ENCODE peak calls at places on chromosomes 13 and 19, in ten cellular contexts. B, U, Y, L, S, V, H, F, X and C are unnamed samples.

GRCh38 chr13:20667857-20668256 is 35.6 kb upstream of the IL17D start:
- DNase-seq in B (no peak), U (no peak), Y (no peak), L (no peak), S (no peak), V (no peak), H (no peak), F (no peak), X (peak), C (no peak)

GRCh38 chr13:101447852-101448251 is 4.6 kb upstream of the ITGBL1 start:
- DNase-seq in B (no peak), U (no peak), Y (no peak), L (no peak), S (no peak), V (no peak), H (no peak), F (no peak), X (peak), C (no peak)

GRCh38 chr19:49677232-49677881 is at the start of gene PRMT1:
- DNase-seq in B (peak), U (no peak), Y (no peak), L (peak), S (no peak), V (no peak), H (no peak), F (no peak), X (no peak), C (no peak)

GRCh38 chr19:54389556-54389955 is 24.8 kb upstream of the LAIR1 start:
- DNase-seq in B (no peak), U (no peak), Y (no peak), L (no peak), S (no peak), V (no peak), H (no peak), F (no peak), X (no peak), C (no peak)

GRCh38 chr13:112363867-112364528 is 12.2 kb upstream of the SPACA7 start:
- DNase-seq in B (no peak), U (no peak), Y (no peak), L (no peak), S (no peak), V (no peak), H (no peak), F (no peak), X (no peak), C (no peak)

GRCh38 chr19:18771328-18772242 is 19.5 kb downstream of the COMP start:
- DNase-seq in B (no peak), U (no peak), Y (no peak), L (no peak), S (no peak), V (no peak), H (no peak), F (no peak), X (no peak), C (no peak)

GRCh38 chr19:6362351-6362801 is 1.0 kb downstream of the CLPP start:
- DNase-seq in B (no peak), U (no peak), Y (no peak), L (peak), S (no peak), V (no peak), H (no peak), F (no peak), X (no peak), C (no peak)

GRCh38 chr13:41427700-41428099 is 29.6 kb upstream of the RGCC start:
- DNase-seq in B (no peak), U (no peak), Y (no peak), L (no peak), S (no peak), V (no peak), H (no peak), F (no peak), X (no peak), C (no peak)

GRCh38 chr13:23322353-23323336 is 110.9 kb downstream of the SACS start:
- DNase-seq in B (no peak), U (no peak), Y (no peak), L (no peak), S (no peak), V (no peak), H (no peak), F (no peak), X (peak), C (no peak)

GRCh38 chr13:75250526-75251183 is 231.3 kb downstream of the TBC1D4 start:
- DNase-seq in B (no peak), U (peak), Y (no peak), L (no peak), S (no peak), V (no peak), H (no peak), F (no peak), X (peak), C (no peak)

GRCh38 chr13:76380436-76381065 is 505.7 kb downstream of the KCTD12 start:
- DNase-seq in B (no peak), U (no peak), Y (no peak), L (no peak), S (no peak), V (no peak), H (no peak), F (no peak), X (peak), C (no peak)

DNA sequence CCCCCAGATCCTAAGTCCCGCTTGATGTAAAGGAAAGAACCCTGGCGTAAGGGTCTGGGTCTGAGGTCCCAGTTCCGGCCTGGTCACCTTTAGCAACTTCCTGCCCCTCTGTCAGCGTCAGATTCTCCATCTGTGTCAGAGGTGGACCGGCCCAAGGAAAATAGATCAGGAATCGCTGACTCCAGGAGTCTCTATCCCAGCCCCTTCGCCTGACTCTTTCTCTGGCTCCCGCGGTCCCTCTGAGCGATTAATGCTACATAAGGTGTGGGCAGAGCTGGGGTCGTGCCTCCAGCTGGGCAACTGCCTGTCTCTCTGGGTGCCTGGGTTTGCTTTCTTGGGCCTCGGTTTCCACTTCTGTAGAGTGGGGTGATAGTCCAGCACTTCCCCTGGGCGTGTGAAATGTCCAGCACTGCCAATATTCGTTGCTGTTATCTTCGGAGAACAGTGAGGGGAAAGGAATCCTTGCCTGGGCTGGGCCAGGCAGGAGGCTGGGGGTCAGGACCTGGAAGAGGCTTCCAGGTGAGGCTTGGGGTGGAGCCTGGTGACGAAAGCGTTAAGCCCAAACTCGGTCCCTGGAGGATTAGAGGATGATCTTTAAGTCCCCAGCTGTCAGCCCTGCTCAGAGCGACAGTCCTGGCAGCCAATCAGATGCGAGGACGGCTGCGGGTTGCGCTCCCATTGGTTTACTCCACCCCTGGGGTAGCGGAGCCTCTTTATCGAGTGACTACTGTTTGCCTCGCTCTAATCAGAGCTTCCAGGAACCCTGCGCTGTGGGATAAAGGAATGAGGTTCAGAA is 767 bp downstream of the ABCA7 start:
- DNase-seq in B (peak), U (peak), Y (peak), L (peak), S (peak), V (peak), H (peak), F (peak), X (peak), C (peak)
- TF ChIP-seq POLR2A in B (no peak), U (peak), Y (no peak), L (no peak), S (no peak), V (no peak), H (no peak), F (no peak), X (no peak), C (no peak)

DNA sequence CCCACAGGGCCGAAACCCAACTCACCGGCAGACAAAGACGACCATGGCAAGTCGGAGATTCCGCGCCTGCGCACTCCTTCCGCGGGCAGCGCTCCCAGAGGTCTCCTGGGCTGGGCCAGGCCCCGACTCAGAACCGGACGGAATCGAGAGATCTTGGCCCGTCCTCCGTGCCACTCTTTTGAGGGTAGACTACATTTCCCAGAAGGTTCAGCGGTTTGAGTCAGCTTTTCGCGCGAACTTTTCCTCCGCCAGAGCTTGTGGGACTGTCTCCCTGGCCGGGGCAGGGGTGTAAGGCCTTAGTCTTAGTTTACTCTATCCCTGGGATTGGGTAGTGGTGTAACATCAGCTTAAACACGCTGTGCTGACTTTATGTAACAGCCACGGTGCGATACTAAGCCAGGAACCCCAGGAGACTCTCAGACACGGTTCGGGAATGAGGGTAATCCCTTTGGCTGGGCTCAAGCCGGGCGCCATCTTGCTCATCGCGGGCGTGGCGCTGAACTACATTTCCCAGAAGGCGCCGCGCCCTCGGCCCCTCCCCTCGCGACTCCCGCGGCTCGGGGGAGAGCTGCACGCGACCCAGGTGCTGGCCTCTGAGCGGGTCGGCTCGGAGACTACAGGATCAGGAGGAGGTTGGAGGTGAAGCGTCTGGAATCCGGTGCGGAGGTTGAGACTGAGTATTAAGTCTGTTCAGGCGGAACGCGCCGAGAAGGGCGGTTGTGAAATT is at the start of gene ZNF260:
- DNase-seq in B (peak), U (peak), Y (peak), L (peak), S (peak), V (no peak), H (peak), F (peak), X (peak), C (peak)
- TF ChIP-seq POLR2A in B (peak), U (peak), Y (no peak), L (peak), S (no peak), V (no peak), H (peak), F (no peak), X (peak), C (peak)

GRCh38 chr13:36346222-36347083 is at the start of gene SPART:
- DNase-seq in B (peak), U (peak), Y (peak), L (peak), S (peak), V (no peak), H (peak), F (peak), X (peak), C (peak)
- TF ChIP-seq POLR2A in B (no peak), U (peak), Y (peak), L (no peak), S (peak), V (no peak), H (peak), F (peak), X (peak), C (peak)

GRCh38 chr19:4370418-4371041 is 27.2 kb downstream of the MPND start:
- DNase-seq in B (no peak), U (no peak), Y (no peak), L (no peak), S (peak), V (no peak), H (no peak), F (no peak), X (no peak), C (peak)
- TF ChIP-seq POLR2A in B (no peak), U (no peak), Y (no peak), L (no peak), S (no peak), V (no peak), H (no peak), F (no peak), X (no peak), C (no peak)

GRCh38 chr19:28827382-28827781 is 385.6 kb downstream of the UQCRFS1 start:
- DNase-seq in B (no peak), U (no peak), Y (no peak), L (no peak), S (no peak), V (no peak), H (no peak), F (no peak), X (no peak), C (no peak)

GRCh38 chr19:28820289-28820688 is 392.7 kb downstream of the UQCRFS1 start:
- DNase-seq in B (no peak), U (no peak), Y (no peak), L (no peak), S (no peak), V (no peak), H (no peak), F (no peak), X (no peak), C (no peak)

GRCh38 chr19:28828276-28828870 is 384.6 kb downstream of the UQCRFS1 start:
- DNase-seq in B (no peak), U (no peak), Y (no peak), L (no peak), S (no peak), V (no peak), H (no peak), F (no peak), X (no peak), C (no peak)

GRCh38 chr19:28823338-28823961 is 389.5 kb downstream of the UQCRFS1 start:
- DNase-seq in B (no peak), U (no peak), Y (no peak), L (no peak), S (no peak), V (no peak), H (no peak), F (no peak), X (no peak), C (no peak)
- TF ChIP-seq POLR2A in B (no peak), U (no peak), Y (no peak), L (no peak), S (no peak), V (no peak), H (no peak), F (no peak), X (no peak), C (no peak)

DNA sequence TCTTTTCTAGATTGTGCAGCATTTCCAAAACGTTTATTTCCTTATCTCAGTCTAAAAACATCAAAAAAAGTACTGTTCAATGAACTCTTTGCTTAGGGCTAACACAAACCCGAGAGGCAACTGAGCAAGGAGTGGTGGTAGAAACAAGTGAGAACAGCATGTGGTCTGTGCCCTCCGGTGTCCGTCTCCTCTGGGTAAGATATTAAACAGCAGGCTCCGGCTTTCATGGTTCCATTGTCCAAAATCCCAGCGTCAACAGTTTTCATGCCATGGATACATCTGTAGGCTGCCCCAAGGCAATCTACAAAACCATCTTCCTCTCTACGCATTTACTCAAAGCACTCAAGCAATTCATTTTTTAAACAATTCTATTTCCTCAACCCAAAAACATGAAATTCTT is 22.8 kb downstream of the DCLK1 start:
- DNase-seq in B (no peak), U (no peak), Y (no peak), L (no peak), S (no peak), V (no peak), H (no peak), F (no peak), X (no peak), C (no peak)
- TF ChIP-seq POLR2A in B (no peak), U (no peak), Y (no peak), L (no peak), S (no peak), V (no peak), H (no peak), F (no peak), X (no peak), C (no peak)

DNA sequence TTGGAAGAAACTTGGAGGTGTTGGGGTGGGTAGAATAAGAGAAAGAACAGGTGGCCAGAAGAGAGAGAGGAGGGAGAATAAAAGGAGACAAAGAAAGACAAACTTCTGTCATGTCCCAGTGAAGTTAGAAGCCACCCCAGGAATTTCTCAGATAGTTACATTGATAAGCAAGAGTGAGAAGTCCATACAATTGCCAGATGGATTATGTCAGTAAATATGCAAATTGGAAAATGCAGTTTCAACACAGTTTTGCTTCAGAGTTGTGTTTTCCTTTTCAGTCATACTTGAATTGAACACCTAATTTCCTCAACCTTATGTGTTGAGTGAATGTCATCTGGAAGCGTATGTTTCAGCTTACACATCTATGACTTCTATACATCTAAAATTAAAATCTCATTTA is 139.2 kb downstream of the RXFP2 start:
- DNase-seq in B (no peak), U (no peak), Y (no peak), L (no peak), S (no peak), V (no peak), H (no peak), F (no peak), X (no peak), C (no peak)
- TF ChIP-seq POLR2A in B (no peak), U (no peak), Y (no peak), L (no peak), S (no peak), V (no peak), H (no peak), F (no peak), X (no peak), C (no peak)

GRCh38 chr19:917323-918151 is at the start of gene KISS1R:
- DNase-seq in B (peak), U (no peak), Y (no peak), L (peak), S (no peak), V (no peak), H (no peak), F (no peak), X (peak), C (no peak)
- TF ChIP-seq POLR2A in B (no peak), U (no peak), Y (no peak), L (no peak), S (no peak), V (peak), H (no peak), F (no peak), X (no peak), C (no peak)

GRCh38 chr19:35396240-35396885 is 25.5 kb downstream of the GPR42 start:
- DNase-seq in B (no peak), U (no peak), Y (no peak), L (no peak), S (peak), V (no peak), H (no peak), F (no peak), X (no peak), C (no peak)
- TF ChIP-seq POLR2A in B (no peak), U (no peak), Y (no peak), L (no peak), S (no peak), V (no peak), H (no peak), F (no peak), X (no peak), C (no peak)